ENCODE peak calls at places on chromosomes 7 and 10, in seven cellular contexts. A is A172; B is Ammon's horn; V is AG09309; L is activated CD8-positive, alpha-beta memory T cell treated with anti-CD3 and anti-CD28 coated beads for 24 hours; X is stromal cell of bone marrow; T is NCI-H1092 treated with DMSO at 0.1 percent for 48 hours. Z is an unnamed sample.

GRCh38 chr10:100697070-100697469 is 48.3 kb upstream of the PAX2 start:
- DNase-seq in T (no peak), B (no peak), L (no peak), A (peak; percentile 93), V (peak; percentile 8), X (peak; percentile 4), Z (peak; percentile 24)

GRCh38 chr7:80699030-80699638 is 60.7 kb downstream of the CD36 start:
- DNase-seq in T (peak; percentile 76), B (peak; percentile 61), V (no peak), A (peak; percentile 68), X (no peak), L (no peak), Z (no peak)

GRCh38 chr7:12684733-12685132 is 2.7 kb upstream of the ARL4A start:
- DNase-seq in B (no peak), L (no peak), T (no peak), V (no peak), A (no peak), X (no peak), Z (no peak)

GRCh38 chr7:4345004-4345403 is 337.1 kb upstream of the FOXK1 start:
- DNase-seq in V (no peak), A (no peak), T (no peak), B (no peak), L (no peak), X (no peak), Z (no peak)

GRCh38 chr7:42138691-42139090 is 98.3 kb downstream of the GLI3 start:
- DNase-seq in T (no peak), L (no peak), X (no peak), A (no peak), V (no peak), B (no peak), Z (no peak)

GRCh38 chr7:51240868-51241267 is 75.7 kb downstream of the COBL start:
- DNase-seq in B (no peak), L (no peak), V (no peak), T (peak; percentile 6), X (no peak), A (no peak), Z (no peak)

GRCh38 chr7:8590791-8591190 is 157.4 kb downstream of the NXPH1 start:
- DNase-seq in X (no peak), L (no peak), T (peak; percentile 57), B (no peak), V (no peak), A (no peak), Z (no peak)

GRCh38 chr7:99116151-99116550 is 27.8 kb downstream of the SMURF1 start:
- DNase-seq in A (no peak), X (no peak), L (no peak), B (no peak), T (no peak), V (no peak), Z (no peak)

GRCh38 chr7:92824450-92824849 is 11.9 kb downstream of the CDK6 start:
- DNase-seq in A (no peak), V (no peak), X (no peak), L (no peak), T (no peak), B (no peak), Z (no peak)

GRCh38 chr10:34985823-34986222 is 104.3 kb downstream of the CUL2 start:
- DNase-seq in T (no peak), V (no peak), A (no peak), X (no peak), B (no peak), L (no peak), Z (no peak)

GRCh38 chr7:137231167-137231566 is 112.4 kb downstream of the PTN start:
- DNase-seq in T (no peak), A (no peak), X (no peak), L (no peak), V (no peak), B (no peak), Z (no peak)

GRCh38 chr7:157521061-157521731 is 184.4 kb downstream of the DNAJB6 start:
- DNase-seq in X (no peak), T (no peak), L (peak; percentile 38), V (no peak), B (no peak), A (no peak), Z (no peak)

GRCh38 chr7:128104109-128104742 is 73.0 kb upstream of the LRRC4 start:
- DNase-seq in L (peak; percentile 67), A (no peak), V (no peak), B (no peak), X (no peak), T (peak; percentile 42), Z (no peak)

GRCh38 chr10:119655566-119656001 is 4.4 kb downstream of the BAG3 start:
- DNase-seq in V (peak; percentile 62), A (peak; percentile 80), L (no peak), X (peak; percentile 54), B (peak; percentile 31), T (no peak), Z (peak; percentile 44)

GRCh38 chr7:116525913-116526857 is 1.3 kb downstream of the CAV1 start:
- DNase-seq in L (peak; percentile 84), T (peak; percentile 53), B (peak; percentile 54), X (peak; percentile 79), A (peak; percentile 70), V (peak; percentile 63), Z (peak; percentile 79)

GRCh38 chr7:22430457-22430856 is 69.5 kb downstream of the STEAP1B start:
- DNase-seq in B (no peak), A (peak; percentile 69), V (peak; percentile 42), X (no peak), L (no peak), T (no peak), Z (no peak)

GRCh38 chr10:11429439-11430052 is 181.9 kb downstream of the USP6NL start:
- DNase-seq in B (no peak), X (no peak), L (no peak), T (no peak), V (no peak), A (peak; percentile 22), Z (no peak)

GRCh38 chr10:116947838-116948529 is 57.0 kb downstream of the SHTN1 start:
- DNase-seq in B (peak; percentile 45), L (no peak), T (no peak), X (no peak), A (peak; percentile 66), V (no peak), Z (peak; percentile 12)

GRCh38 chr10:128808921-128809440 is 658.1 kb upstream of the MGMT start:
- DNase-seq in V (no peak), A (no peak), L (no peak), X (peak; percentile 89), B (no peak), T (no peak), Z (no peak)

GRCh38 chr10:16116404-16117304 is 256.3 kb upstream of the MINDY3 start:
- DNase-seq in B (no peak), V (no peak), X (no peak), L (no peak), A (peak; percentile 1), T (peak; percentile 6), Z (no peak)

GRCh38 chr7:84336303-84336702 is 141.7 kb upstream of the SEMA3A start:
- DNase-seq in X (no peak), V (no peak), T (no peak), A (no peak), B (no peak), L (no peak), Z (peak; percentile 33)

GRCh38 chr10:130025326-130025725 is 61.3 kb upstream of the EBF3 start:
- DNase-seq in B (no peak), A (no peak), X (no peak), V (no peak), L (no peak), T (no peak), Z (no peak)

GRCh38 chr10:124575107-124576035 is 113.7 kb downstream of the LHPP start:
- DNase-seq in B (no peak), L (no peak), V (no peak), A (no peak), X (no peak), T (no peak), Z (no peak)

GRCh38 chr10:110803239-110803593 is 68.5 kb upstream of the PDCD4 start:
- DNase-seq in T (no peak), A (no peak), L (no peak), B (no peak), X (no peak), V (no peak), Z (no peak)

GRCh38 chr10:71963351-71963755 is 842 bp upstream of the CHST3 start:
- DNase-seq in V (no peak), B (no peak), X (no peak), L (no peak), T (no peak), A (no peak), Z (no peak)

GRCh38 chr10:26780793-26781601 is 79.8 kb downstream of the ABI1 start:
- DNase-seq in X (peak; percentile 89), A (peak; percentile 96), V (peak; percentile 77), L (no peak), B (no peak), T (no peak), Z (peak; percentile 42)

GRCh38 chr10:96491303-96491702 is 22.4 kb downstream of the TLL2 start:
- DNase-seq in V (no peak), X (no peak), A (no peak), T (peak; percentile 12), B (no peak), L (no peak), Z (no peak)

GRCh38 chr7:154881526-154881925 is 121.4 kb downstream of the PAXIP1 start:
- DNase-seq in A (no peak), L (no peak), X (no peak), V (no peak), B (no peak), T (no peak), Z (no peak)

GRCh38 chr7:80859272-80859970 is 59.4 kb downstream of the SEMA3C start:
- DNase-seq in X (peak; percentile 34), L (no peak), V (peak; percentile 35), T (no peak), A (no peak), B (peak; percentile 10), Z (peak; percentile 61)

GRCh38 chr7:96388166-96388565 is 66.3 kb upstream of the SLC25A13 start:
- DNase-seq in A (peak; percentile 32), V (peak; percentile 7), X (peak; percentile 30), B (no peak), T (no peak), L (no peak), Z (peak; percentile 14)

GRCh38 chr7:107387077-107387476 is 82.8 kb upstream of the GPR22 start:
- DNase-seq in T (no peak), V (no peak), L (no peak), A (peak; percentile 14), B (peak; percentile 35), X (peak; percentile 21), Z (peak; percentile 13)

GRCh38 chr10:14571866-14572507 is 202.7 kb downstream of the FAM107B start:
- DNase-seq in T (no peak), A (no peak), X (no peak), L (peak; percentile 81), B (peak; percentile 94), V (no peak), Z (no peak)

GRCh38 chr7:33814958-33815735 is 90.2 kb upstream of the BMPER start:
- DNase-seq in A (no peak), B (no peak), V (no peak), T (no peak), X (no peak), L (no peak), Z (no peak)

GRCh38 chr10:33901166-33901565 is 566.7 kb upstream of the NRP1 start:
- DNase-seq in A (no peak), X (peak; percentile 83), T (no peak), B (no peak), L (no peak), V (peak; percentile 28), Z (peak; percentile 80)

GRCh38 chr7:75734586-75735047 is 4.1 kb downstream of the HIP1 start:
- DNase-seq in B (no peak), A (peak; percentile 96), X (no peak), V (no peak), L (no peak), T (no peak), Z (peak; percentile 21)